ENCODE peak calls at places on chromosomes 4 and X, in ten cellular contexts. N, L, B, Q, P, O, S, R, X and U are unnamed samples.
A peak's percentile ranks its signal among the peaks of the same experiment; 100 is the strongest.

GRCh38 chr4:7973545-7973981 is 33.9 kb upstream of the AFAP1 start:
- DNase-seq in N (peak; percentile 74), L (peak; percentile 87), B (no peak), Q (no peak), P (no peak), O (no peak), S (no peak), R (no peak), X (no peak), U (no peak)

GRCh38 chr4:186749611-186750281 is 26.1 kb upstream of the FAT1 start:
- DNase-seq in N (no peak), L (no peak), B (no peak), Q (no peak), P (no peak), O (no peak), S (no peak), R (no peak), X (no peak), U (no peak)

GRCh38 chr4:128468485-128468989 is 180.9 kb upstream of the PGRMC2 start:
- DNase-seq in N (peak; percentile 99), L (no peak), B (no peak), Q (peak; percentile 31), P (no peak), O (no peak), S (peak; percentile 76), R (no peak), X (no peak), U (peak; percentile 6)

GRCh38 chr4:4792516-4792915 is 66.9 kb upstream of the MSX1 start:
- DNase-seq in N (peak; percentile 67), L (no peak), B (no peak), Q (no peak), P (no peak), O (no peak), S (peak; percentile 17), R (no peak), X (no peak), U (no peak)

GRCh38 chrX:119880552-119881437 is 9.2 kb downstream of the NDUFA1 start:
- DNase-seq in N (peak; percentile 63), L (peak; percentile 67), B (no peak), Q (no peak), P (peak; percentile 1), O (no peak), S (peak; percentile 57), R (peak; percentile 60), X (peak; percentile 59), U (peak; percentile 3)

GRCh38 chr4:165813606-165814005 is 59.4 kb upstream of the TLL1 start:
- DNase-seq in N (no peak), L (no peak), B (no peak), Q (no peak), P (no peak), O (no peak), S (no peak), R (no peak), X (no peak), U (no peak)

GRCh38 chr4:122773021-122773420 is 40.5 kb downstream of the BBS12 start:
- DNase-seq in N (no peak), L (no peak), B (no peak), Q (no peak), P (no peak), O (no peak), S (no peak), R (no peak), X (no peak), U (no peak)

GRCh38 chr4:185559913-185560281 is 24.6 kb upstream of the PDLIM3 start:
- DNase-seq in N (peak; percentile 68), L (peak; percentile 78), B (no peak), Q (peak; percentile 47), P (peak; percentile 13), O (no peak), S (peak; percentile 81), R (peak; percentile 89), X (no peak), U (no peak)

GRCh38 chr4:129179276-129179675 is 83.3 kb downstream of the C4orf33 start:
- DNase-seq in N (no peak), L (no peak), B (no peak), Q (no peak), P (no peak), O (no peak), S (no peak), R (no peak), X (no peak), U (no peak)

GRCh38 chrX:23372220-23372902 is 37.7 kb downstream of the PTCHD1 start:
- DNase-seq in N (no peak), L (no peak), B (no peak), Q (no peak), P (no peak), O (no peak), S (no peak), R (no peak), X (no peak), U (no peak)

GRCh38 chr4:68002906-68003305 is 39.6 kb upstream of the TMPRSS11A start:
- DNase-seq in N (no peak), L (no peak), B (no peak), Q (no peak), P (no peak), O (no peak), S (no peak), R (no peak), X (no peak), U (no peak)

GRCh38 chrX:72269671-72270251 is 7.3 kb downstream of the RPS4X start:
- DNase-seq in N (peak; percentile 83), L (no peak), B (no peak), Q (no peak), P (no peak), O (no peak), S (no peak), R (no peak), X (no peak), U (no peak)

GRCh38 chr4:76993787-76994641 is 44.5 kb downstream of the SEPTIN11 start:
- DNase-seq in N (no peak), L (no peak), B (peak; percentile 21), Q (no peak), P (no peak), O (no peak), S (no peak), R (no peak), X (no peak), U (no peak)

GRCh38 chr4:147590249-147590920 is 26.8 kb upstream of the TMEM184C start:
- DNase-seq in N (peak; percentile 79), L (no peak), B (no peak), Q (peak; percentile 68), P (peak; percentile 14), O (peak; percentile 33), S (peak; percentile 78), R (peak; percentile 75), X (peak; percentile 32), U (no peak)

GRCh38 chrX:130523460-130524394 is 121.9 kb downstream of the RBMX2 start:
- DNase-seq in N (no peak), L (no peak), B (no peak), Q (peak; percentile 26), P (no peak), O (peak; percentile 29), S (no peak), R (peak; percentile 18), X (no peak), U (peak; percentile 21)

GRCh38 chr4:73978886-73979285 is 2.9 kb downstream of the PF4 start:
- DNase-seq in N (peak; percentile 93), L (no peak), B (no peak), Q (no peak), P (no peak), O (no peak), S (peak; percentile 26), R (no peak), X (no peak), U (no peak)

GRCh38 chr4:52317361-52317879 is 266.3 kb downstream of the SPATA18 start:
- DNase-seq in N (no peak), L (no peak), B (no peak), Q (no peak), P (no peak), O (no peak), S (no peak), R (no peak), X (no peak), U (no peak)

GRCh38 chr4:60403986-60404385 is 796.1 kb upstream of the ADGRL3 start:
- DNase-seq in N (no peak), L (no peak), B (no peak), Q (no peak), P (no peak), O (no peak), S (no peak), R (peak; percentile 3), X (no peak), U (no peak)

GRCh38 chr4:82710202-82710929 is 88.2 kb downstream of the SCD5 start:
- DNase-seq in N (no peak), L (no peak), B (no peak), Q (no peak), P (peak; percentile 18), O (no peak), S (no peak), R (peak; percentile 93), X (no peak), U (peak; percentile 16)

GRCh38 chr4:123871351-123871750 is 474.8 kb downstream of the SPRY1 start:
- DNase-seq in N (no peak), L (no peak), B (no peak), Q (no peak), P (no peak), O (no peak), S (no peak), R (peak; percentile 5), X (no peak), U (no peak)
- H3K27ac ChIP-seq in N (no peak overlapping the region), L (no peak overlapping the region), B (no peak overlapping the region), Q (no peak overlapping the region), P (no peak overlapping the region), O (peak overlapping the region; percentile 45), S (no peak overlapping the region), R (no peak overlapping the region), X (no peak overlapping the region), U (no peak overlapping the region)

DNA sequence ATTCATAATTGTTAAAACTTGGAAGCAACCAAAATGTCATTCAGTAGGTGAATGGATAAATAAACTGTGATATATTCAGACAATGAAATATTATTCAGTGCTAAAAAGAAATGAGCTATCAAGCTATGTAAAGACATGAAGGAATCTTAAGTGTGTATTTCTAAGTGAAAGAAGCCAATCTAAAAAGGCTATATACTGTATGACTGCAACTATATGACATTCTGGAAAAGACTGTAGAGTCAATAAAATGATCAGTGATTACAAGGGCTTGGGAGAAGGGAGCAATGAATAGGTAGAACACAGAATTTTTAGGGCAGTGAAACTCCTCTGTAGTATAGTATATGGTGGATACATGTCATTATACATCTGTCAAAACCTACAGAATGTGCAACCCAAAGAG is 139.9 kb downstream of the FRYL start:
- DNase-seq in N (no peak), L (no peak), B (no peak), Q (no peak), P (no peak), O (no peak), S (no peak), R (no peak), X (no peak), U (no peak)
- H3K27ac ChIP-seq in N (no peak overlapping the region), L (no peak overlapping the region), B (no peak overlapping the region), Q (peak overlapping the region; percentile 12), P (peak overlapping the region; percentile 78), O (peak overlapping the region; percentile 47), S (no peak overlapping the region), R (no peak overlapping the region), X (no peak overlapping the region), U (peak overlapping the region; percentile 60)

GRCh38 chrX:134525086-134525792 is 65.3 kb downstream of the HPRT1 start:
- DNase-seq in N (peak; percentile 59), L (no peak), B (no peak), Q (no peak), P (no peak), O (no peak), S (no peak), R (no peak), X (no peak), U (no peak)
- H3K27ac ChIP-seq in N (peak overlapping the region; percentile 77), L (no peak overlapping the region), B (no peak overlapping the region), Q (no peak overlapping the region), P (no peak overlapping the region), O (no peak overlapping the region), S (no peak overlapping the region), R (no peak overlapping the region), X (peak overlapping the region; percentile 11), U (no peak overlapping the region)

GRCh38 chr4:96003941-96004340 is 164.0 kb downstream of the PDHA2 start:
- DNase-seq in N (no peak), L (no peak), B (no peak), Q (no peak), P (no peak), O (no peak), S (no peak), R (no peak), X (no peak), U (no peak)
- H3K27ac ChIP-seq in N (no peak overlapping the region), L (no peak overlapping the region), B (no peak overlapping the region), Q (no peak overlapping the region), P (peak overlapping the region; percentile 77), O (no peak overlapping the region), S (no peak overlapping the region), R (no peak overlapping the region), X (no peak overlapping the region), U (peak overlapping the region; percentile 77)